ENCODE peak calls at places on chromosomes 3 and 15, in ten cellular contexts. G is kidney; U is T follicular helper cell; W is GM04503; S is occipital lobe; D is stimulated activated CD4-positive, alpha-beta T cell treated with anti-CD3 and anti-CD28 coated beads, Interleukin-2, amount 100 ng/mL, for 24 hours; T is Daoy; M is GF-D8; A is fibroblast of pulmonary artery; I is omental fat pad. V is an unnamed sample.

GRCh38 chr15:71048913-71049675 is 66.2 kb upstream of the THSD4 start:
- DNase-seq in G (no peak), U (no peak), W (peak; percentile 73), S (no peak), D (no peak), T (peak; percentile 28), M (no peak), A (peak; percentile 97), I (no peak), V (peak; percentile 86)

GRCh38 chr3:27976933-27977332 is 254.8 kb upstream of the EOMES start:
- DNase-seq in G (no peak), U (no peak), W (no peak), S (no peak), D (no peak), T (no peak), M (peak; percentile 60), A (peak; percentile 59), I (no peak), V (peak; percentile 66)

GRCh38 chr3:141313091-141313683 is 55.1 kb upstream of the ZBTB38 start:
- DNase-seq in G (no peak), U (no peak), W (no peak), S (no peak), D (no peak), T (no peak), M (no peak), A (no peak), I (no peak), V (no peak)

GRCh38 chr3:127409421-127410136 is 121.7 kb upstream of the PRR20G start:
- DNase-seq in G (no peak), U (no peak), W (no peak), S (no peak), D (no peak), T (no peak), M (no peak), A (no peak), I (no peak), V (no peak)

GRCh38 chr3:111954228-111954990 is 24.4 kb upstream of the ABHD10 start:
- DNase-seq in G (no peak), U (no peak), W (peak; percentile 79), S (no peak), D (no peak), T (no peak), M (no peak), A (no peak), I (no peak), V (no peak)

GRCh38 chr3:42979044-42979962 is at the start of gene GASK1A:
- DNase-seq in G (peak; percentile 83), U (no peak), W (no peak), S (peak; percentile 27), D (peak; percentile 28), T (peak; percentile 17), M (no peak), A (no peak), I (no peak), V (peak; percentile 53)

GRCh38 chr3:196332168-196332567 is 6.0 kb downstream of the TM4SF19 start:
- DNase-seq in G (no peak), U (no peak), W (no peak), S (no peak), D (no peak), T (no peak), M (no peak), A (no peak), I (no peak), V (no peak)

GRCh38 chr3:153348457-153349137 is 186.6 kb downstream of the RAP2B start:
- DNase-seq in G (no peak), U (no peak), W (no peak), S (no peak), D (no peak), T (no peak), M (no peak), A (no peak), I (no peak), V (peak; percentile 64)

GRCh38 chr3:138944136-138944658 is 2.7 kb downstream of the FOXL2 start:
- DNase-seq in G (no peak), U (no peak), W (no peak), S (no peak), D (no peak), T (no peak), M (no peak), A (no peak), I (no peak), V (no peak)

GRCh38 chr3:108471346-108471935 is 39.0 kb downstream of the MYH15 start:
- DNase-seq in G (no peak), U (no peak), W (no peak), S (no peak), D (no peak), T (no peak), M (no peak), A (peak; percentile 39), I (no peak), V (peak; percentile 52)

GRCh38 chr3:49841126-49841525 is 15.2 kb downstream of the TRAIP start:
- DNase-seq in G (no peak), U (no peak), W (no peak), S (no peak), D (no peak), T (peak; percentile 17), M (no peak), A (peak; percentile 44), I (no peak), V (peak; percentile 38)

GRCh38 chr3:183252973-183253363 is at the start of gene B3GNT5:
- DNase-seq in G (peak; percentile 81), U (no peak), W (no peak), S (no peak), D (peak; percentile 55), T (peak; percentile 65), M (peak; percentile 33), A (no peak), I (no peak), V (peak; percentile 75)

GRCh38 chr3:172333692-172334457 is 114.4 kb downstream of the GHSR start:
- DNase-seq in G (no peak), U (no peak), W (no peak), S (no peak), D (no peak), T (no peak), M (no peak), A (no peak), I (no peak), V (no peak)